ENCODE peak calls at places on chromosomes 1 and 21, in seven cellular contexts. A, M, V, T, S, W and L are unnamed samples.

GRCh38 chr1:119962296-119962968 is 66.1 kb upstream of the ADAM30 start:
- DNase-seq in V (no peak), M (no peak), W (no peak), A (no peak), T (no peak), S (no peak), L (no peak)

GRCh38 chr1:22001409-22001808 is at the start of gene CELA3A:
- DNase-seq in S (no peak), W (no peak), M (no peak), A (no peak), V (no peak), T (no peak), L (no peak)

GRCh38 chr1:202861420-202862121 is 27.4 kb downstream of the RABIF start:
- DNase-seq in T (peak; percentile 78), S (peak; percentile 97), M (peak; percentile 94), A (peak; percentile 92), W (peak; percentile 95), V (peak; percentile 86), L (peak; percentile 97)

GRCh38 chr1:11320153-11320936 is 47.3 kb downstream of the UBIAD1 start:
- DNase-seq in W (no peak), V (no peak), A (no peak), S (peak; percentile 31), T (peak; percentile 41), M (peak; percentile 74), L (peak; percentile 86)

GRCh38 chr1:204415351-204415750 is 3.7 kb upstream of the PPP1R15B start:
- DNase-seq in M (no peak), V (no peak), W (no peak), A (no peak), S (no peak), T (no peak), L (no peak)

GRCh38 chr1:231541842-231542241 is 13.4 kb downstream of the TSNAX start:
- DNase-seq in V (no peak), A (no peak), W (no peak), T (no peak), S (no peak), M (no peak), L (no peak)

GRCh38 chr1:101115112-101115511 is 89.5 kb upstream of the DPH5 start:
- DNase-seq in M (no peak), W (no peak), T (no peak), S (no peak), A (no peak), V (no peak), L (no peak)

GRCh38 chr1:178869114-178869697 is 1.7 kb downstream of the ANGPTL1 start:
- DNase-seq in T (no peak), M (peak; percentile 38), V (peak; percentile 63), S (no peak), A (peak; percentile 20), W (peak; percentile 32), L (no peak)

GRCh38 chr1:17584539-17584938 is 45.0 kb downstream of the ARHGEF10L start:
- DNase-seq in S (no peak), W (no peak), M (no peak), V (no peak), T (no peak), A (no peak), L (no peak)

GRCh38 chr1:157090196-157090647 is 9.4 kb downstream of the ETV3L start:
- DNase-seq in A (peak; percentile 81), T (peak; percentile 75), M (peak; percentile 88), S (peak; percentile 96), V (peak; percentile 87), W (peak; percentile 84), L (peak; percentile 89)

GRCh38 chr1:51961231-51961630 is 29.3 kb downstream of the RAB3B start:
- DNase-seq in M (no peak), V (no peak), T (no peak), S (no peak), W (no peak), A (no peak), L (no peak)

GRCh38 chr21:42215942-42216725 is 2.8 kb upstream of the ABCG1 start:
- DNase-seq in W (no peak), V (no peak), A (no peak), M (no peak), S (no peak), T (no peak), L (no peak)

GRCh38 chr1:202711949-202712635 is 1.8 kb upstream of the SYT2 start:
- DNase-seq in A (no peak), V (no peak), M (no peak), S (no peak), T (no peak), W (no peak), L (peak; percentile 50)

GRCh38 chr1:3700631-3701030 is 48.3 kb downstream of the TP73 start:
- DNase-seq in T (no peak), W (no peak), A (no peak), M (no peak), V (no peak), S (no peak), L (no peak)

GRCh38 chr1:162324391-162324790 is 52.3 kb downstream of the SPATA46 start:
- DNase-seq in A (no peak), M (no peak), T (no peak), S (no peak), V (no peak), W (no peak), L (no peak)

GRCh38 chr1:214861615-214862014 is 220.9 kb upstream of the KCNK2 start:
- DNase-seq in W (no peak), V (peak; percentile 77), A (no peak), S (peak; percentile 48), M (no peak), T (no peak), L (no peak)

GRCh38 chr1:165883056-165883455 is 55.6 kb downstream of the UCK2 start:
- DNase-seq in W (no peak), V (no peak), T (no peak), S (peak; percentile 71), M (peak; percentile 89), A (no peak), L (no peak)

GRCh38 chr21:15837603-15838002 is 107.8 kb downstream of the USP25 start:
- DNase-seq in A (no peak), M (no peak), V (peak; percentile 67), S (peak; percentile 55), T (no peak), W (peak; percentile 74), L (no peak)

GRCh38 chr1:5576111-5577065 is 415.8 kb downstream of the NPHP4 start:
- DNase-seq in A (no peak), M (no peak), S (no peak), T (no peak), V (no peak), W (no peak), L (no peak)

GRCh38 chr1:92461364-92462097 is 25.2 kb downstream of the GFI1 start:
- DNase-seq in M (no peak), V (no peak), T (no peak), A (no peak), S (no peak), W (no peak), L (no peak)

GRCh38 chr21:14630556-14631069 is 84.5 kb upstream of the SAMSN1 start:
- DNase-seq in S (no peak), A (no peak), T (no peak), V (no peak), W (no peak), M (no peak), L (no peak)

GRCh38 chr1:162193815-162194214 is 124.3 kb downstream of the NOS1AP start:
- DNase-seq in T (no peak), S (no peak), A (no peak), M (peak; percentile 54), V (no peak), W (no peak), L (no peak)

DNA sequence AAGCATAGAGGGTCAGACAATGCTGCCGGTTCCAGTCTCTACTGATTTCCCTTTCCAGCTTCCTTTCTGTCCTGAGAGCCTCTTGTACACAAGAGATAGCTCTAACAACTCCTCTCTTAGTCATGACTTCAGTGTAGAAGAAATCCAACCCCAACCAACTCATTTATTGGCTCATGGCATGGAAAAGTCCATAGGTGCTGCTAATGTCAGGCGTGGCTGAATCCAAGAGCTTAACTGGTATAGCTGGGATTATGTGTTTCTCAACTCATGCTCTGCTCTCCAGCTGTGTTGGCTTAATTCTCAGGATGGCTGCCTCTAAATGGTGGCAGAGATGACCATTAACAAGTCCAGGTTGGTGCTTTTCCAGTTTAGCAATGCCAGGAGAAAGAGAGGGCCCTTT is 12.4 kb upstream of the THRAP3 start:
- DNase-seq in W (no peak), V (no peak), T (no peak), A (no peak), M (no peak), S (no peak), L (no peak)
- H3K4ac ChIP-seq in W (no peak overlapping the region), V (no peak overlapping the region), T (no peak overlapping the region), A (no peak overlapping the region), M (no peak overlapping the region), S (no peak overlapping the region), L (no peak overlapping the region)

GRCh38 chr21:35411434-35411833 is 362.3 kb upstream of the RUNX1 start:
- DNase-seq in V (no peak), T (no peak), A (no peak), S (no peak), W (no peak), M (no peak), L (no peak)

GRCh38 chr21:35417762-35418161 is 368.7 kb upstream of the RUNX1 start:
- DNase-seq in T (no peak), M (no peak), V (no peak), W (no peak), S (no peak), A (no peak), L (no peak)

GRCh38 chr21:35412231-35412630 is 363.1 kb upstream of the RUNX1 start:
- DNase-seq in A (no peak), V (no peak), T (no peak), M (no peak), W (no peak), S (peak; percentile 72), L (no peak)

GRCh38 chr21:35416866-35417453 is 367.9 kb upstream of the RUNX1 start:
- DNase-seq in A (no peak), W (no peak), S (peak; percentile 80), M (no peak), T (no peak), V (no peak), L (no peak)

DNA sequence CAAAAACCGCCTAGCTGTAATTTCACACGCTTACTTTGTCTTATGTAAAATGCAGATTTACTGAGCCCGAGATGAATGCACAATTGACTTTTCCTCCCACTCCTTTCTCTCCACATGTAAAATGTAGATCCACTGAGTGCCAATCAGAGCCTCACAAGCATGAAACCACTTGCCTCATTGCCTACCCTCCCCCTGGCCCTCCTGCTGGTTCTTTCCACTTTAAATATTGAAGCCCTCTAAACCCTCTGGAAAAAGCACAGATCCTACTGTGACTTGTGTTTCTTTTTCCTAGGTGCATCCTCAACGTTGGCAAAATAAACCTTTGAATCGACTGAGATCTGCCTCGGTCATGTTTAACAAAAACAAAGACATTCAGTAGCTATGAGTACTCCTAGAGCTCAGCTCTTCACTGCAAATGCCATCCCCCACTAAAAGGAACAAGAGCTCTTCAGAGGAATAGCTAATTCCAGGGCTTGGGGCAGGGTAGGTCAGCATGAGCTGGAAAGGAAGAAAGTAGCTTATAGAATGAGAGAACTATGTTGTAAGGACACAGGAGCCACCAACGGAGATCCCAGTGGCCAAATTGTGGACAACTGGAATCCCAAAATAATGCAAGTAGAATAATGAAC is 365.5 kb upstream of the RUNX1 start:
- DNase-seq in V (peak; percentile 33), T (no peak), W (no peak), M (no peak), A (no peak), S (no peak), L (no peak)
- H3K4ac ChIP-seq in V (no peak overlapping the region), T (no peak overlapping the region), W (no peak overlapping the region), M (no peak overlapping the region), A (no peak overlapping the region), S (no peak overlapping the region), L (no peak overlapping the region)

GRCh38 chr1:38826886-38827285 is 32.7 kb downstream of the RRAGC start:
- DNase-seq in V (no peak), T (no peak), M (no peak), W (no peak), A (no peak), S (no peak), L (no peak)
- H3K4ac ChIP-seq in V (no peak overlapping the region), T (no peak overlapping the region), M (no peak overlapping the region), W (no peak overlapping the region), A (no peak overlapping the region), S (no peak overlapping the region), L (no peak overlapping the region)

GRCh38 chr1:85358702-85359438 is 82.4 kb upstream of the BCL10 start:
- DNase-seq in T (no peak), V (peak; percentile 20), W (no peak), S (no peak), M (no peak), A (no peak), L (no peak)
- H3K4ac ChIP-seq in T (no peak overlapping the region), V (peak overlapping the region; percentile 79), W (no peak overlapping the region), S (no peak overlapping the region), M (no peak overlapping the region), A (no peak overlapping the region), L (no peak overlapping the region)